ENCODE peak calls at places on chromosomes 12 and 14, in seven cellular contexts. One of them, this sample, is unnamed.

GRCh38 chr14:99946652-99947489 is 118.4 kb upstream of the EVL start:
- DNase-seq in tibial nerve: no peak
- DNase-seq in heart right ventricle: no peak
- DNase-seq in kidney: no peak
- DNase-seq in fibroblast of lung: no peak
- DNase-seq in AG04449: no peak
- DNase-seq in cardiac muscle cell: peak; percentile 64
- DNase-seq in this sample: peak; percentile 54

GRCh38 chr14:74846968-74847549 is 28.9 kb downstream of the PROX2 start:
- DNase-seq in heart right ventricle: no peak
- DNase-seq in kidney: no peak
- DNase-seq in cardiac muscle cell: no peak
- DNase-seq in tibial nerve: no peak
- DNase-seq in fibroblast of lung: peak; percentile 52
- DNase-seq in AG04449: no peak
- DNase-seq in this sample: no peak

GRCh38 chr12:6652391-6652790 is 5.2 kb upstream of the ACRBP start:
- DNase-seq in heart right ventricle: no peak
- DNase-seq in AG04449: no peak
- DNase-seq in kidney: no peak
- DNase-seq in cardiac muscle cell: no peak
- DNase-seq in tibial nerve: no peak
- DNase-seq in fibroblast of lung: no peak
- DNase-seq in this sample: no peak

GRCh38 chr12:131177599-131177998 is 223.9 kb downstream of the ADGRD1 start:
- DNase-seq in fibroblast of lung: no peak
- DNase-seq in heart right ventricle: no peak
- DNase-seq in AG04449: no peak
- DNase-seq in cardiac muscle cell: no peak
- DNase-seq in kidney: no peak
- DNase-seq in tibial nerve: no peak
- DNase-seq in this sample: no peak

GRCh38 chr12:106062693-106063092 is 76.1 kb downstream of the NUAK1 start:
- DNase-seq in fibroblast of lung: no peak
- DNase-seq in cardiac muscle cell: no peak
- DNase-seq in tibial nerve: no peak
- DNase-seq in AG04449: no peak
- DNase-seq in kidney: no peak
- DNase-seq in heart right ventricle: no peak
- DNase-seq in this sample: no peak

GRCh38 chr14:32513571-32514009 is 184.5 kb downstream of the AKAP6 start:
- DNase-seq in cardiac muscle cell: no peak
- DNase-seq in heart right ventricle: no peak
- DNase-seq in AG04449: no peak
- DNase-seq in fibroblast of lung: peak; percentile 46
- DNase-seq in tibial nerve: no peak
- DNase-seq in kidney: no peak
- DNase-seq in this sample: no peak

GRCh38 chr12:68793436-68793835 is 14.5 kb upstream of the MDM2 start:
- DNase-seq in fibroblast of lung: no peak
- DNase-seq in AG04449: no peak
- DNase-seq in tibial nerve: no peak
- DNase-seq in cardiac muscle cell: no peak
- DNase-seq in kidney: no peak
- DNase-seq in heart right ventricle: no peak
- DNase-seq in this sample: no peak

GRCh38 chr14:48526307-48526706 is 850.9 kb upstream of the MDGA2 start:
- DNase-seq in heart right ventricle: no peak
- DNase-seq in fibroblast of lung: no peak
- DNase-seq in kidney: no peak
- DNase-seq in cardiac muscle cell: no peak
- DNase-seq in tibial nerve: no peak
- DNase-seq in AG04449: no peak
- DNase-seq in this sample: no peak

GRCh38 chr12:131604146-131604844 is 106.6 kb upstream of the SFSWAP start:
- DNase-seq in heart right ventricle: no peak
- DNase-seq in fibroblast of lung: no peak
- DNase-seq in cardiac muscle cell: no peak
- DNase-seq in AG04449: no peak
- DNase-seq in kidney: no peak
- DNase-seq in tibial nerve: no peak
- DNase-seq in this sample: no peak

GRCh38 chr14:23078692-23079116 is 16.2 kb downstream of the ACIN1 start:
- DNase-seq in kidney: no peak
- DNase-seq in heart right ventricle: no peak
- DNase-seq in fibroblast of lung: peak; percentile 97
- DNase-seq in tibial nerve: peak; percentile 45
- DNase-seq in AG04449: peak; percentile 87
- DNase-seq in cardiac muscle cell: no peak
- DNase-seq in this sample: peak; percentile 66

GRCh38 chr14:23079716-23080115 is 15.2 kb downstream of the ACIN1 start:
- DNase-seq in tibial nerve: no peak
- DNase-seq in AG04449: no peak
- DNase-seq in fibroblast of lung: no peak
- DNase-seq in kidney: no peak
- DNase-seq in cardiac muscle cell: no peak
- DNase-seq in heart right ventricle: no peak
- DNase-seq in this sample: no peak

GRCh38 chr14:23074906-23075305 is 17.6 kb upstream of the CDH24 start:
- DNase-seq in AG04449: no peak
- DNase-seq in heart right ventricle: no peak
- DNase-seq in fibroblast of lung: no peak
- DNase-seq in tibial nerve: no peak
- DNase-seq in cardiac muscle cell: no peak
- DNase-seq in kidney: no peak
- DNase-seq in this sample: no peak

GRCh38 chr14:23077962-23078361 is 17.0 kb downstream of the ACIN1 start:
- DNase-seq in tibial nerve: no peak
- DNase-seq in fibroblast of lung: no peak
- DNase-seq in AG04449: no peak
- DNase-seq in kidney: no peak
- DNase-seq in heart right ventricle: no peak
- DNase-seq in cardiac muscle cell: no peak
- DNase-seq in this sample: no peak

GRCh38 chr14:23076785-23077408 is 18.0 kb downstream of the ACIN1 start:
- DNase-seq in AG04449: no peak
- DNase-seq in kidney: no peak
- DNase-seq in tibial nerve: no peak
- DNase-seq in fibroblast of lung: peak; percentile 58
- DNase-seq in heart right ventricle: no peak
- DNase-seq in cardiac muscle cell: peak; percentile 52
- DNase-seq in this sample: no peak
- TF ChIP-seq CTCF in AG04449: no peak
- TF ChIP-seq CTCF in kidney: no peak
- TF ChIP-seq CTCF in tibial nerve: peak; percentile 39
- TF ChIP-seq CTCF in fibroblast of lung: peak; percentile 70
- TF ChIP-seq CTCF in heart right ventricle: peak; percentile 33
- TF ChIP-seq CTCF in cardiac muscle cell: peak; percentile 71
- TF ChIP-seq CTCF in this sample: peak; percentile 42

GRCh38 chr12:4852308-4852707 is 57.4 kb upstream of the KCNA1 start:
- DNase-seq in AG04449: no peak
- DNase-seq in cardiac muscle cell: no peak
- DNase-seq in kidney: no peak
- DNase-seq in tibial nerve: no peak
- DNase-seq in heart right ventricle: no peak
- DNase-seq in fibroblast of lung: no peak
- DNase-seq in this sample: no peak

GRCh38 chr12:4856556-4856955 is 53.1 kb upstream of the KCNA1 start:
- DNase-seq in cardiac muscle cell: no peak
- DNase-seq in kidney: no peak
- DNase-seq in heart right ventricle: no peak
- DNase-seq in fibroblast of lung: no peak
- DNase-seq in tibial nerve: no peak
- DNase-seq in AG04449: no peak
- DNase-seq in this sample: no peak

GRCh38 chr12:4852911-4853310 is 56.8 kb upstream of the KCNA1 start:
- DNase-seq in kidney: no peak
- DNase-seq in AG04449: no peak
- DNase-seq in tibial nerve: no peak
- DNase-seq in heart right ventricle: no peak
- DNase-seq in cardiac muscle cell: no peak
- DNase-seq in fibroblast of lung: no peak
- DNase-seq in this sample: no peak

GRCh38 chr12:4857472-4858291 is 52.0 kb upstream of the KCNA1 start:
- DNase-seq in kidney: peak; percentile 81
- DNase-seq in cardiac muscle cell: peak; percentile 87
- DNase-seq in tibial nerve: peak; percentile 52
- DNase-seq in fibroblast of lung: peak; percentile 67
- DNase-seq in heart right ventricle: peak; percentile 67
- DNase-seq in AG04449: peak; percentile 5
- DNase-seq in this sample: peak; percentile 86

GRCh38 chr12:4855121-4855924 is 54.4 kb upstream of the KCNA1 start:
- DNase-seq in tibial nerve: no peak
- DNase-seq in cardiac muscle cell: peak; percentile 91
- DNase-seq in heart right ventricle: peak; percentile 60
- DNase-seq in kidney: no peak
- DNase-seq in fibroblast of lung: peak; percentile 78
- DNase-seq in AG04449: peak; percentile 33
- DNase-seq in this sample: peak; percentile 87
- TF ChIP-seq CTCF in tibial nerve: peak; percentile 70
- TF ChIP-seq CTCF in cardiac muscle cell: peak; percentile 78
- TF ChIP-seq CTCF in heart right ventricle: peak; percentile 70
- TF ChIP-seq CTCF in kidney: peak; percentile 88
- TF ChIP-seq CTCF in fibroblast of lung: peak; percentile 86
- TF ChIP-seq CTCF in AG04449: peak; percentile 74
- TF ChIP-seq CTCF in this sample: peak; percentile 82

GRCh38 chr14:72517736-72518135 is 376.2 kb downstream of the DPF3 start:
- DNase-seq in cardiac muscle cell: no peak
- DNase-seq in AG04449: no peak
- DNase-seq in fibroblast of lung: no peak
- DNase-seq in tibial nerve: no peak
- DNase-seq in heart right ventricle: no peak
- DNase-seq in kidney: no peak
- DNase-seq in this sample: no peak

GRCh38 chr14:72514660-72515025 is 379.3 kb downstream of the DPF3 start:
- DNase-seq in fibroblast of lung: no peak
- DNase-seq in kidney: no peak
- DNase-seq in heart right ventricle: no peak
- DNase-seq in AG04449: no peak
- DNase-seq in cardiac muscle cell: no peak
- DNase-seq in tibial nerve: no peak
- DNase-seq in this sample: no peak

GRCh38 chr14:72513994-72514659 is 379.8 kb downstream of the DPF3 start:
- DNase-seq in kidney: no peak
- DNase-seq in AG04449: peak; percentile 14
- DNase-seq in tibial nerve: no peak
- DNase-seq in heart right ventricle: no peak
- DNase-seq in cardiac muscle cell: peak; percentile 63
- DNase-seq in fibroblast of lung: peak; percentile 75
- DNase-seq in this sample: no peak

GRCh38 chr14:72516936-72517408 is 376.9 kb downstream of the DPF3 start:
- DNase-seq in fibroblast of lung: peak; percentile 89
- DNase-seq in tibial nerve: peak; percentile 57
- DNase-seq in heart right ventricle: peak; percentile 57
- DNase-seq in kidney: no peak
- DNase-seq in cardiac muscle cell: peak; percentile 67
- DNase-seq in AG04449: peak; percentile 56
- DNase-seq in this sample: peak; percentile 86

GRCh38 chr14:72515779-72516770 is 377.8 kb downstream of the DPF3 start:
- DNase-seq in AG04449: no peak
- DNase-seq in cardiac muscle cell: peak; percentile 47
- DNase-seq in heart right ventricle: peak; percentile 14
- DNase-seq in fibroblast of lung: peak; percentile 28
- DNase-seq in kidney: no peak
- DNase-seq in tibial nerve: no peak
- DNase-seq in this sample: peak; percentile 48
- TF ChIP-seq CTCF in AG04449: peak; percentile 12
- TF ChIP-seq CTCF in cardiac muscle cell: no peak
- TF ChIP-seq CTCF in heart right ventricle: no peak
- TF ChIP-seq CTCF in fibroblast of lung: peak; percentile 12
- TF ChIP-seq CTCF in kidney: no peak
- TF ChIP-seq CTCF in tibial nerve: no peak
- TF ChIP-seq CTCF in this sample: no peak

DNA sequence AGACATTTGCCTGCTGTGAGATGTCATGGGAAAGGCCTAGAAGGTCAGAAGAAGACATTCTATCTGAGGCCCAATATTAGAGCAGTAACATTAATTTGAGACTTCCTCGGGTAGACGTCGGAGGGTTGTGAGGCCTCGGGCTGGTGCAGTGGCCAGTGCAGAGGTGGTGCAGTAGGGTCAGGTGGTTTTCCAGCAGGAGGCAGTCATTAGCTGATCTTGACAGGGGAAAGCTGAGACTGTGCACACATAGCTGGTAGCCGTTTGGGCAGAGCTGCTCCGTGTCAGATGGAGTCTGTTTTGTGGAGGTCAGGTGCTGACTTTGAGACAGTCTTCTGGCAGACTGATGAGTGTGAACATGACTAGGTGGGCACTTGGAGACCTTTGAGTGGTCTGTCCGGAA is 65.7 kb upstream of the ASPG start:
- DNase-seq in AG04449: no peak
- DNase-seq in cardiac muscle cell: no peak
- DNase-seq in heart right ventricle: no peak
- DNase-seq in tibial nerve: no peak
- DNase-seq in fibroblast of lung: no peak
- DNase-seq in kidney: no peak
- DNase-seq in this sample: no peak
- TF ChIP-seq CTCF in AG04449: no peak
- TF ChIP-seq CTCF in cardiac muscle cell: no peak
- TF ChIP-seq CTCF in heart right ventricle: no peak
- TF ChIP-seq CTCF in tibial nerve: no peak
- TF ChIP-seq CTCF in fibroblast of lung: no peak
- TF ChIP-seq CTCF in kidney: no peak
- TF ChIP-seq CTCF in this sample: no peak